ENCODE peak calls at places on chromosomes 5 and 9, in five cellular contexts. E is T follicular helper cell, Q is DMS79, U is Calu3, B is A172. V is an unnamed sample.

GRCh38 chr5:154486427-154486866 is 8.4 kb upstream of the HAND1 start:
- DNase-seq in E (no peak), Q (peak; percentile 37), U (no peak), B (no peak), V (no peak)

GRCh38 chr5:34905564-34905963 is 9.7 kb downstream of the RAD1 start:
- DNase-seq in E (no peak), Q (no peak), U (no peak), B (no peak), V (no peak)

GRCh38 chr9:136623849-136624183 is 38.9 kb upstream of the EGFL7 start:
- DNase-seq in E (no peak), Q (peak; percentile 91), U (no peak), B (no peak), V (no peak)

GRCh38 chr5:127042593-127042992 is 12.2 kb upstream of the MARCHF3 start:
- DNase-seq in E (no peak), Q (no peak), U (no peak), B (no peak), V (no peak)

GRCh38 chr5:122053181-122054109 is 24.6 kb downstream of the LOX start:
- DNase-seq in E (no peak), Q (peak; percentile 8), U (no peak), B (no peak), V (no peak)

GRCh38 chr5:136046231-136046630 is 17.4 kb downstream of the TGFBI start:
- DNase-seq in E (no peak), Q (no peak), U (no peak), B (no peak), V (no peak)

GRCh38 chr5:61659221-61659696 is 327.2 kb downstream of the ZSWIM6 start:
- DNase-seq in E (no peak), Q (no peak), U (no peak), B (no peak), V (peak; percentile 80)

GRCh38 chr5:67879619-67880357 is 335.8 kb upstream of the PIK3R1 start:
- DNase-seq in E (no peak), Q (no peak), U (peak; percentile 24), B (peak; percentile 54), V (peak; percentile 94)

GRCh38 chr9:127356906-127357305 is 40.1 kb upstream of the SLC2A8 start:
- DNase-seq in E (no peak), Q (no peak), U (no peak), B (no peak), V (no peak)

GRCh38 chr9:110996436-110997224 is 41.6 kb downstream of the LPAR1 start:
- DNase-seq in E (no peak), Q (no peak), U (no peak), B (peak; percentile 36), V (no peak)

GRCh38 chr5:58094031-58094430 is 365.9 kb downstream of the PLK2 start:
- DNase-seq in E (no peak), Q (no peak), U (no peak), B (peak; percentile 72), V (no peak)

GRCh38 chr5:78889759-78890158 is 95.4 kb downstream of the ARSB start:
- DNase-seq in E (no peak), Q (no peak), U (no peak), B (peak; percentile 47), V (no peak)

GRCh38 chr9:123225374-123225813 is 43.0 kb downstream of the STRBP start:
- DNase-seq in E (peak; percentile 2), Q (no peak), U (peak; percentile 27), B (peak; percentile 89), V (peak; percentile 61)

GRCh38 chr5:95332179-95332578 is 47.3 kb upstream of the MCTP1 start:
- DNase-seq in E (no peak), Q (no peak), U (no peak), B (no peak), V (no peak)

GRCh38 chr9:126366366-126367011 is 39.9 kb downstream of the MVB12B start:
- DNase-seq in E (no peak), Q (no peak), U (no peak), B (no peak), V (no peak)

GRCh38 chr5:177183142-177183541 is 49.6 kb downstream of the NSD1 start:
- DNase-seq in E (no peak), Q (no peak), U (no peak), B (no peak), V (no peak)

GRCh38 chr9:94056442-94056974 is 27.8 kb upstream of the PTPDC1 start:
- DNase-seq in E (no peak), Q (no peak), U (no peak), B (peak; percentile 66), V (no peak)

GRCh38 chr5:172910828-172911627 is 48.2 kb upstream of the RPL26L1 start:
- DNase-seq in E (no peak), Q (no peak), U (peak; percentile 80), B (peak; percentile 77), V (peak; percentile 66)

GRCh38 chr5:9054821-9055589 is 490.9 kb downstream of the SEMA5A start:
- DNase-seq in E (no peak), Q (no peak), U (no peak), B (no peak), V (no peak)

GRCh38 chr9:36337865-36338264 is 62.2 kb downstream of the RNF38 start:
- DNase-seq in E (no peak), Q (no peak), U (no peak), B (no peak), V (no peak)

GRCh38 chr5:172855597-172856292 is 21.7 kb downstream of the ERGIC1 start:
- DNase-seq in E (no peak), Q (no peak), U (no peak), B (no peak), V (no peak)

GRCh38 chr5:135024956-135025729 is 8.9 kb downstream of the PITX1 start:
- DNase-seq in E (no peak), Q (no peak), U (peak; percentile 87), B (peak; percentile 73), V (peak; percentile 23)

GRCh38 chr9:98175013-98175679 is 17.3 kb downstream of the CORO2A start:
- DNase-seq in E (no peak), Q (no peak), U (no peak), B (no peak), V (no peak)

GRCh38 chr5:146426853-146427618 is 20.1 kb upstream of the TCERG1 start:
- DNase-seq in E (no peak), Q (peak; percentile 1), U (no peak), B (peak; percentile 71), V (peak; percentile 42)

GRCh38 chr5:168737066-168737465 is 157.9 kb upstream of the PANK3 start:
- DNase-seq in E (no peak), Q (no peak), U (no peak), B (no peak), V (no peak)

GRCh38 chr5:29960323-29960722 is 1233.2 kb upstream of the CDH6 start:
- DNase-seq in E (no peak), Q (no peak), U (no peak), B (no peak), V (no peak)

GRCh38 chr5:123440456-123440855 is 17.3 kb upstream of the CEP120 start:
- DNase-seq in E (no peak), Q (no peak), U (no peak), B (no peak), V (no peak)

GRCh38 chr5:113123563-113123962 is 147.0 kb downstream of the DCP2 start:
- DNase-seq in E (no peak), Q (no peak), U (peak; percentile 13), B (peak; percentile 13), V (no peak)

GRCh38 chr5:161966544-161966943 is 101.0 kb upstream of the GABRG2 start:
- DNase-seq in E (no peak), Q (no peak), U (no peak), B (no peak), V (no peak)

GRCh38 chr5:54671111-54671531 is 153.6 kb downstream of the SNX18 start:
- DNase-seq in E (no peak), Q (no peak), U (no peak), B (no peak), V (peak; percentile 3)

GRCh38 chr5:79235222-79235577 is 731 bp upstream of the JMY start:
- DNase-seq in E (no peak), Q (no peak), U (no peak), B (peak; percentile 10), V (peak; percentile 75)

GRCh38 chr5:92265804-92266203 is 882.7 kb upstream of the ARRDC3 start:
- DNase-seq in E (no peak), Q (no peak), U (no peak), B (no peak), V (no peak)

V was measured in small intestine.